ENCODE peak calls at places on chromosome 5, in nine cellular contexts. One of them, this sample, is unnamed.

GRCh38 chr5:83567741-83568530 is 96.4 kb downstream of the VCAN start:
- DNase-seq in CD8-positive, alpha-beta memory T cell: no peak
- DNase-seq in fibroblast of mammary gland: peak
- DNase-seq in dorsolateral prefrontal cortex: no peak
- DNase-seq in cardiac fibroblast: peak
- DNase-seq in brain microvascular endothelial cell: peak
- DNase-seq in uterus: no peak
- DNase-seq in A549: no peak
- DNase-seq in psoas muscle: no peak
- DNase-seq in this sample: peak

GRCh38 chr5:82855893-82856292 is 221.3 kb downstream of the TMEM167A start:
- DNase-seq in CD8-positive, alpha-beta memory T cell: no peak
- DNase-seq in fibroblast of mammary gland: no peak
- DNase-seq in dorsolateral prefrontal cortex: no peak
- DNase-seq in cardiac fibroblast: no peak
- DNase-seq in brain microvascular endothelial cell: no peak
- DNase-seq in uterus: no peak
- DNase-seq in A549: no peak
- DNase-seq in psoas muscle: no peak
- DNase-seq in this sample: no peak

GRCh38 chr5:40569549-40570270 is 110.0 kb upstream of the PTGER4 start:
- DNase-seq in CD8-positive, alpha-beta memory T cell: no peak
- DNase-seq in fibroblast of mammary gland: peak
- DNase-seq in dorsolateral prefrontal cortex: no peak
- DNase-seq in cardiac fibroblast: peak
- DNase-seq in brain microvascular endothelial cell: peak
- DNase-seq in uterus: no peak
- DNase-seq in A549: no peak
- DNase-seq in psoas muscle: no peak
- DNase-seq in this sample: no peak

GRCh38 chr5:110702704-110703103 is 23.8 kb downstream of the TMEM232 start:
- DNase-seq in CD8-positive, alpha-beta memory T cell: no peak
- DNase-seq in fibroblast of mammary gland: no peak
- DNase-seq in dorsolateral prefrontal cortex: no peak
- DNase-seq in cardiac fibroblast: peak
- DNase-seq in brain microvascular endothelial cell: no peak
- DNase-seq in uterus: no peak
- DNase-seq in A549: no peak
- DNase-seq in psoas muscle: no peak
- DNase-seq in this sample: no peak

GRCh38 chr5:145941096-145941676 is 4.8 kb downstream of the SH3RF2 start:
- DNase-seq in CD8-positive, alpha-beta memory T cell: no peak
- DNase-seq in fibroblast of mammary gland: no peak
- DNase-seq in dorsolateral prefrontal cortex: no peak
- DNase-seq in cardiac fibroblast: no peak
- DNase-seq in brain microvascular endothelial cell: no peak
- DNase-seq in uterus: no peak
- DNase-seq in A549: no peak
- DNase-seq in psoas muscle: no peak
- DNase-seq in this sample: no peak

GRCh38 chr5:142170254-142170953 is 61.8 kb downstream of the NDFIP1 start:
- DNase-seq in CD8-positive, alpha-beta memory T cell: no peak
- DNase-seq in fibroblast of mammary gland: no peak
- DNase-seq in dorsolateral prefrontal cortex: no peak
- DNase-seq in cardiac fibroblast: no peak
- DNase-seq in brain microvascular endothelial cell: no peak
- DNase-seq in uterus: no peak
- DNase-seq in A549: no peak
- DNase-seq in psoas muscle: no peak
- DNase-seq in this sample: no peak

GRCh38 chr5:68215888-68216736 is 556 bp downstream of the PIK3R1 start:
- DNase-seq in CD8-positive, alpha-beta memory T cell: peak
- DNase-seq in fibroblast of mammary gland: no peak
- DNase-seq in dorsolateral prefrontal cortex: peak
- DNase-seq in cardiac fibroblast: no peak
- DNase-seq in brain microvascular endothelial cell: no peak
- DNase-seq in uterus: peak
- DNase-seq in A549: peak
- DNase-seq in psoas muscle: peak
- DNase-seq in this sample: no peak

GRCh38 chr5:135140805-135141204 is 106.8 kb upstream of the PITX1 start:
- DNase-seq in CD8-positive, alpha-beta memory T cell: no peak
- DNase-seq in fibroblast of mammary gland: peak
- DNase-seq in dorsolateral prefrontal cortex: no peak
- DNase-seq in cardiac fibroblast: peak
- DNase-seq in brain microvascular endothelial cell: peak
- DNase-seq in uterus: no peak
- DNase-seq in A549: peak
- DNase-seq in psoas muscle: peak
- DNase-seq in this sample: peak

DNA sequence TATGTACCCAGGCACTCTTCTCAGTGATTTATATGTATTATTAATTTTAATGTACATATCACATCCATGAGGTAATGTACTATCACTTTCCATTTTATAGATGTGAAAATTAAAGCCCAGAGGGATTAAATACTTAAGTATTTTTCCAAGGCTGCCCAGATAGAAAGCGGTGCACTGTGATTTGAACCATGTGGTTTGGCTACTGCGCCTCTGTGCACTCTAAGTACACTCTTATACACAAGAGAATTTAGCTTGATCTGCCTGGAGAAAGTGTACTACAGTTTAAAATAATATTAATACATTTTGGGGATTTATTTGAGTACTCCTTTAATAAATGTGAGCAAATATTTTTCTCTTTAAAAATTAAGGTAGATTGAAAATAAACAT is 360.4 kb upstream of the ACTBL2 start:
- DNase-seq in CD8-positive, alpha-beta memory T cell: no peak
- DNase-seq in fibroblast of mammary gland: no peak
- DNase-seq in dorsolateral prefrontal cortex: no peak
- DNase-seq in cardiac fibroblast: no peak
- DNase-seq in brain microvascular endothelial cell: no peak
- DNase-seq in uterus: no peak
- DNase-seq in A549: no peak
- DNase-seq in psoas muscle: no peak
- DNase-seq in this sample: no peak
- H3K4me3 ChIP-seq in CD8-positive, alpha-beta memory T cell: no peak
- H3K4me3 ChIP-seq in fibroblast of mammary gland: no peak
- H3K4me3 ChIP-seq in dorsolateral prefrontal cortex: no peak
- H3K4me3 ChIP-seq in cardiac fibroblast: no peak
- H3K4me3 ChIP-seq in brain microvascular endothelial cell: no peak
- H3K4me3 ChIP-seq in uterus: no peak
- H3K4me3 ChIP-seq in A549: no peak
- H3K4me3 ChIP-seq in psoas muscle: no peak
- H3K4me3 ChIP-seq in this sample: no peak

GRCh38 chr5:90877049-90877448 is 318.5 kb downstream of the ADGRV1 start:
- DNase-seq in CD8-positive, alpha-beta memory T cell: no peak
- DNase-seq in fibroblast of mammary gland: no peak
- DNase-seq in dorsolateral prefrontal cortex: no peak
- DNase-seq in cardiac fibroblast: no peak
- DNase-seq in brain microvascular endothelial cell: no peak
- DNase-seq in uterus: no peak
- DNase-seq in A549: no peak
- DNase-seq in psoas muscle: no peak
- DNase-seq in this sample: no peak
- H3K4me3 ChIP-seq in CD8-positive, alpha-beta memory T cell: no peak
- H3K4me3 ChIP-seq in fibroblast of mammary gland: no peak
- H3K4me3 ChIP-seq in dorsolateral prefrontal cortex: no peak
- H3K4me3 ChIP-seq in cardiac fibroblast: no peak
- H3K4me3 ChIP-seq in brain microvascular endothelial cell: no peak
- H3K4me3 ChIP-seq in uterus: no peak
- H3K4me3 ChIP-seq in A549: no peak
- H3K4me3 ChIP-seq in psoas muscle: no peak
- H3K4me3 ChIP-seq in this sample: no peak

GRCh38 chr5:64165500-64166200 is at the start of gene RNF180:
- DNase-seq in CD8-positive, alpha-beta memory T cell: no peak
- DNase-seq in fibroblast of mammary gland: peak
- DNase-seq in dorsolateral prefrontal cortex: peak
- DNase-seq in cardiac fibroblast: peak
- DNase-seq in brain microvascular endothelial cell: peak
- DNase-seq in uterus: peak
- DNase-seq in A549: peak
- DNase-seq in psoas muscle: peak
- DNase-seq in this sample: peak
- H3K4me3 ChIP-seq in CD8-positive, alpha-beta memory T cell: no peak
- H3K4me3 ChIP-seq in fibroblast of mammary gland: peak
- H3K4me3 ChIP-seq in dorsolateral prefrontal cortex: peak
- H3K4me3 ChIP-seq in cardiac fibroblast: peak
- H3K4me3 ChIP-seq in brain microvascular endothelial cell: peak
- H3K4me3 ChIP-seq in uterus: peak
- H3K4me3 ChIP-seq in A549: peak
- H3K4me3 ChIP-seq in psoas muscle: peak
- H3K4me3 ChIP-seq in this sample: peak

DNA sequence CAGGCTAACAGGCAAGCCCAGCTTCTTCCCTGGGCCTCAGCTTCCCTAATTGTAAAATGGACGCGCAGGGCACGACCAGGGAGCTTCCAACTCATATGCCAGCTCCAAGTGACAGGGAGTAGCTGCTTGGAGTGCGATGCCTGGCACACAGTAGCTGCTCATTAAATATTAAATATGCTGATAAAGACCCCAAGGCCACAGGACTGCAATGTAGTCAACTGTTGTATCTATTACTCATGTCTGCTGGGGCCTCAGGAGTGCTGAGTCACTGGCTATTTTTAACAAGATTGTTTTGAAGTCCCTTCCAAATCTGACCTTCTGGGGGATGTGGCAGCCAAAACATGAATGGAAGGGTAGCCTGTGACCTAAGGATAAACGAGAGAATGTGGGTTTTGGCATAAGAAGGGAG is 17.7 kb downstream of the TNIP1 start:
- DNase-seq in CD8-positive, alpha-beta memory T cell: no peak
- DNase-seq in fibroblast of mammary gland: peak
- DNase-seq in dorsolateral prefrontal cortex: no peak
- DNase-seq in cardiac fibroblast: peak
- DNase-seq in brain microvascular endothelial cell: peak
- DNase-seq in uterus: peak
- DNase-seq in A549: peak
- DNase-seq in psoas muscle: no peak
- DNase-seq in this sample: no peak
- H3K4me3 ChIP-seq in CD8-positive, alpha-beta memory T cell: no peak
- H3K4me3 ChIP-seq in fibroblast of mammary gland: no peak
- H3K4me3 ChIP-seq in dorsolateral prefrontal cortex: no peak
- H3K4me3 ChIP-seq in cardiac fibroblast: no peak
- H3K4me3 ChIP-seq in brain microvascular endothelial cell: no peak
- H3K4me3 ChIP-seq in uterus: no peak
- H3K4me3 ChIP-seq in A549: no peak
- H3K4me3 ChIP-seq in psoas muscle: peak
- H3K4me3 ChIP-seq in this sample: no peak

DNA sequence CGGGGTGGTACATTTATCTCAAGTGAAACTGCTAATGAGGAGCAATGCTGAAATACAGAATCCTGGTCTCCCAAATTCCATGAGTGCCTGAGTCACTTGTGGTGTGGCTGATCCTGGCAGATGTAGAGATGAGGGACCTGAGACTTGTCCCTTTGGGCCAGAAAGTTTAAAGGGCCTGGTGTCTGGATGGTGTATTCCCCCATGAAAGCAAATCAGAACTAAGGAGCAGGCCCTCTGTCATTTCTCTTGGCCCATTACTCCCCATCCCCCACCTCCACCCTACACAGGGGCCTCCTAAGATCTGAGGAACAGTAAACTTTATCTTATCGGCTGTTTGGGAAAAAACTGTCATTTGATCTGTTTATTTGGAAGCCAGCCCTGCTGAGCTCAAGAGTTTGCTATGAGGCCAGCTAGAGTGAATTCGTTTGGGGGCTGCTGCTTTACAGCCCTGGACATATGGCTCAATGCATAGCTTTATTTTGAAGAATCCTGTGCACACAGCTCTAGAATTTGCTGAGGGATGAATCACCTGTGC is 140.3 kb downstream of the LHFPL2 start:
- DNase-seq in CD8-positive, alpha-beta memory T cell: no peak
- DNase-seq in fibroblast of mammary gland: no peak
- DNase-seq in dorsolateral prefrontal cortex: no peak
- DNase-seq in cardiac fibroblast: peak
- DNase-seq in brain microvascular endothelial cell: peak
- DNase-seq in uterus: no peak
- DNase-seq in A549: no peak
- DNase-seq in psoas muscle: no peak
- DNase-seq in this sample: no peak
- H3K4me3 ChIP-seq in CD8-positive, alpha-beta memory T cell: no peak
- H3K4me3 ChIP-seq in fibroblast of mammary gland: no peak
- H3K4me3 ChIP-seq in dorsolateral prefrontal cortex: peak
- H3K4me3 ChIP-seq in cardiac fibroblast: peak
- H3K4me3 ChIP-seq in brain microvascular endothelial cell: peak
- H3K4me3 ChIP-seq in uterus: no peak
- H3K4me3 ChIP-seq in A549: no peak
- H3K4me3 ChIP-seq in psoas muscle: no peak
- H3K4me3 ChIP-seq in this sample: no peak